ENCODE peak calls at places on chromosomes 5 and 9, in seven cellular contexts. One of them, this sample, is unnamed.
A peak's percentile ranks its signal among the peaks of the same experiment; 100 is the strongest.

GRCh38 chr5:20572560-20572959 is 584.6 kb upstream of the CDH18 start:
- DNase-seq in effector CD4-positive, alpha-beta T cell: no peak
- DNase-seq in fibroblast of mammary gland: peak; percentile 56
- DNase-seq in psoas muscle: no peak
- DNase-seq in SK-N-SH: no peak
- DNase-seq in stimulated activated CD4-positive, alpha-beta T cell treated with anti-CD3 and anti-CD28 coated beads, Interleukin-1b, Interleukin-23, amount 100 ng/mL, for 1 hour: no peak
- DNase-seq in endodermal cell: no peak
- DNase-seq in this sample: no peak

GRCh38 chr5:121693864-121694263 is 157.8 kb upstream of the FTMT start:
- DNase-seq in effector CD4-positive, alpha-beta T cell: no peak
- DNase-seq in fibroblast of mammary gland: peak; percentile 44
- DNase-seq in psoas muscle: no peak
- DNase-seq in SK-N-SH: no peak
- DNase-seq in stimulated activated CD4-positive, alpha-beta T cell treated with anti-CD3 and anti-CD28 coated beads, Interleukin-1b, Interleukin-23, amount 100 ng/mL, for 1 hour: no peak
- DNase-seq in endodermal cell: peak; percentile 55
- DNase-seq in this sample: peak; percentile 0

GRCh38 chr5:80864109-80864508 is 96.1 kb upstream of the RASGRF2 start:
- DNase-seq in effector CD4-positive, alpha-beta T cell: no peak
- DNase-seq in fibroblast of mammary gland: no peak
- DNase-seq in psoas muscle: no peak
- DNase-seq in SK-N-SH: no peak
- DNase-seq in stimulated activated CD4-positive, alpha-beta T cell treated with anti-CD3 and anti-CD28 coated beads, Interleukin-1b, Interleukin-23, amount 100 ng/mL, for 1 hour: no peak
- DNase-seq in endodermal cell: no peak
- DNase-seq in this sample: no peak

GRCh38 chr9:97954550-97954989 is 16.6 kb upstream of the HEMGN start:
- DNase-seq in effector CD4-positive, alpha-beta T cell: peak; percentile 43
- DNase-seq in fibroblast of mammary gland: peak; percentile 14
- DNase-seq in psoas muscle: no peak
- DNase-seq in SK-N-SH: peak; percentile 58
- DNase-seq in stimulated activated CD4-positive, alpha-beta T cell treated with anti-CD3 and anti-CD28 coated beads, Interleukin-1b, Interleukin-23, amount 100 ng/mL, for 1 hour: peak; percentile 12
- DNase-seq in endodermal cell: peak; percentile 87
- DNase-seq in this sample: no peak

GRCh38 chr9:23537192-23538059 is 288.6 kb downstream of the ELAVL2 start:
- DNase-seq in effector CD4-positive, alpha-beta T cell: no peak
- DNase-seq in fibroblast of mammary gland: no peak
- DNase-seq in psoas muscle: no peak
- DNase-seq in SK-N-SH: no peak
- DNase-seq in stimulated activated CD4-positive, alpha-beta T cell treated with anti-CD3 and anti-CD28 coated beads, Interleukin-1b, Interleukin-23, amount 100 ng/mL, for 1 hour: no peak
- DNase-seq in endodermal cell: peak; percentile 63
- DNase-seq in this sample: no peak

GRCh38 chr5:78508231-78508765 is 140.3 kb downstream of the LHFPL2 start:
- DNase-seq in effector CD4-positive, alpha-beta T cell: no peak
- DNase-seq in fibroblast of mammary gland: no peak
- DNase-seq in psoas muscle: no peak
- DNase-seq in SK-N-SH: no peak
- DNase-seq in stimulated activated CD4-positive, alpha-beta T cell treated with anti-CD3 and anti-CD28 coated beads, Interleukin-1b, Interleukin-23, amount 100 ng/mL, for 1 hour: no peak
- DNase-seq in endodermal cell: no peak
- DNase-seq in this sample: peak; percentile 63

GRCh38 chr9:131524578-131525315 is 6.3 kb downstream of the UCK1 start:
- DNase-seq in effector CD4-positive, alpha-beta T cell: no peak
- DNase-seq in fibroblast of mammary gland: no peak
- DNase-seq in psoas muscle: no peak
- DNase-seq in SK-N-SH: no peak
- DNase-seq in stimulated activated CD4-positive, alpha-beta T cell treated with anti-CD3 and anti-CD28 coated beads, Interleukin-1b, Interleukin-23, amount 100 ng/mL, for 1 hour: no peak
- DNase-seq in endodermal cell: peak; percentile 36
- DNase-seq in this sample: peak; percentile 52

GRCh38 chr9:27665121-27665520 is 91.8 kb upstream of the C9orf72 start:
- DNase-seq in effector CD4-positive, alpha-beta T cell: no peak
- DNase-seq in fibroblast of mammary gland: no peak
- DNase-seq in psoas muscle: no peak
- DNase-seq in SK-N-SH: no peak
- DNase-seq in stimulated activated CD4-positive, alpha-beta T cell treated with anti-CD3 and anti-CD28 coated beads, Interleukin-1b, Interleukin-23, amount 100 ng/mL, for 1 hour: no peak
- DNase-seq in endodermal cell: peak; percentile 45
- DNase-seq in this sample: no peak

GRCh38 chr9:16575878-16576245 is 294.6 kb downstream of the BNC2 start:
- DNase-seq in effector CD4-positive, alpha-beta T cell: no peak
- DNase-seq in fibroblast of mammary gland: no peak
- DNase-seq in psoas muscle: no peak
- DNase-seq in SK-N-SH: no peak
- DNase-seq in stimulated activated CD4-positive, alpha-beta T cell treated with anti-CD3 and anti-CD28 coated beads, Interleukin-1b, Interleukin-23, amount 100 ng/mL, for 1 hour: no peak
- DNase-seq in endodermal cell: no peak
- DNase-seq in this sample: no peak

GRCh38 chr5:177132504-177133118 is 962 bp upstream of the NSD1 start:
- DNase-seq in effector CD4-positive, alpha-beta T cell: peak; percentile 31
- DNase-seq in fibroblast of mammary gland: peak; percentile 19
- DNase-seq in psoas muscle: peak; percentile 69
- DNase-seq in SK-N-SH: peak; percentile 50
- DNase-seq in stimulated activated CD4-positive, alpha-beta T cell treated with anti-CD3 and anti-CD28 coated beads, Interleukin-1b, Interleukin-23, amount 100 ng/mL, for 1 hour: peak; percentile 13
- DNase-seq in endodermal cell: peak; percentile 89
- DNase-seq in this sample: no peak

GRCh38 chr9:76181020-76181641 is 213.1 kb downstream of the RFK start:
- DNase-seq in effector CD4-positive, alpha-beta T cell: no peak
- DNase-seq in fibroblast of mammary gland: peak; percentile 47
- DNase-seq in psoas muscle: no peak
- DNase-seq in SK-N-SH: no peak
- DNase-seq in stimulated activated CD4-positive, alpha-beta T cell treated with anti-CD3 and anti-CD28 coated beads, Interleukin-1b, Interleukin-23, amount 100 ng/mL, for 1 hour: no peak
- DNase-seq in endodermal cell: peak; percentile 58
- DNase-seq in this sample: peak; percentile 49

This sample was measured in AG10803.